ENCODE peak calls at places on chromosomes 2 and 18, in four cellular contexts. M is mesenchymal stem cell, G is H1, Q is neuronal stem cell. W is an unnamed sample.

GRCh38 chr2:10235909-10236550 is 66.7 kb upstream of the HPCAL1 start:
- DNase-seq in M (no peak), G (no peak), Q (no peak), W (no peak)

GRCh38 chr18:44093253-44093652 is 587.4 kb upstream of the SETBP1 start:
- DNase-seq in M (no peak), G (no peak), Q (no peak), W (no peak)

GRCh38 chr2:191048073-191048472 is 34.1 kb upstream of the STAT1 start:
- DNase-seq in M (peak; percentile 38), G (no peak), Q (no peak), W (no peak)

GRCh38 chr2:73075477-73076373 is 4.2 kb upstream of the SFXN5 start:
- DNase-seq in M (no peak), G (no peak), Q (no peak), W (no peak)

GRCh38 chr2:142989276-142990204 is 112.1 kb downstream of the KYNU start:
- DNase-seq in M (peak; percentile 77), G (no peak), Q (no peak), W (no peak)

GRCh38 chr2:33212151-33212550 is 264.3 kb upstream of the RASGRP3 start:
- DNase-seq in M (peak; percentile 97), G (no peak), Q (no peak), W (no peak)

GRCh38 chr18:22557160-22557941 is 139.6 kb upstream of the CTAGE1 start:
- DNase-seq in M (no peak), G (no peak), Q (no peak), W (peak; percentile 76)

GRCh38 chr18:57931038-57931437 is 113.0 kb upstream of the NEDD4L start:
- DNase-seq in M (no peak), G (no peak), Q (no peak), W (no peak)

GRCh38 chr2:239896075-239896474 is 129.1 kb downstream of the NDUFA10 start:
- DNase-seq in M (no peak), G (peak; percentile 27), Q (no peak), W (no peak)

GRCh38 chr2:204452464-204453023 is 92.7 kb upstream of the PARD3B start:
- DNase-seq in M (peak; percentile 100), G (no peak), Q (peak; percentile 77), W (peak; percentile 79)

GRCh38 chr2:70508711-70509462 is 44.7 kb downstream of the TGFA start:
- DNase-seq in M (no peak), G (no peak), Q (no peak), W (no peak)

GRCh38 chr2:25310965-25311865 is 30.5 kb downstream of the DNMT3A start:
- DNase-seq in M (no peak), G (no peak), Q (no peak), W (no peak)

GRCh38 chr18:58527116-58528010 is 101.5 kb downstream of the ALPK2 start:
- DNase-seq in M (peak; percentile 37), G (no peak), Q (no peak), W (no peak)

GRCh38 chr18:13258792-13259385 is 40.3 kb downstream of the LDLRAD4 start:
- DNase-seq in M (no peak), G (no peak), Q (no peak), W (no peak)

GRCh38 chr2:158745067-158745865 is 49.9 kb upstream of the DAPL1 start:
- DNase-seq in M (peak; percentile 68), G (peak; percentile 7), Q (peak; percentile 63), W (peak; percentile 64)

GRCh38 chr2:136751406-136751805 is 13.9 kb upstream of the THSD7B start:
- DNase-seq in M (no peak), G (no peak), Q (no peak), W (no peak)

GRCh38 chr18:13463526-13463925 is 245.0 kb downstream of the LDLRAD4 start:
- DNase-seq in M (no peak), G (no peak), Q (no peak), W (no peak)

GRCh38 chr2:86284987-86285386 is 52.4 kb downstream of the REEP1 start:
- DNase-seq in M (no peak), G (no peak), Q (peak; percentile 55), W (no peak)

GRCh38 chr2:237551071-237551574 is 15.3 kb upstream of the PRLH start:
- DNase-seq in M (no peak), G (no peak), Q (no peak), W (no peak)
- H3K36me3 ChIP-seq in M (peaks cover 78% of the 10 kb centered on the region), G (peaks cover 24% of the 10 kb centered on the region), Q (no peaks in the 10 kb centered on the region), W (no peaks in the 10 kb centered on the region)

GRCh38 chr18:55912919-55913318 is 324.9 kb upstream of the TCF4 start:
- DNase-seq in M (no peak), G (no peak), Q (no peak), W (no peak)
- H2BK12ac ChIP-seq in M (no peak overlapping the region), G (no peak overlapping the region), Q (no peak overlapping the region), W (no peak overlapping the region)

GRCh38 chr2:20168048-20168726 is 56.7 kb downstream of the SDC1 start:
- DNase-seq in M (no peak), G (no peak), Q (no peak), W (no peak)

GRCh38 chr2:20164061-20164733 is 60.7 kb downstream of the SDC1 start:
- DNase-seq in M (peak; percentile 37), G (no peak), Q (no peak), W (no peak)

GRCh38 chr2:20167356-20167755 is 57.6 kb downstream of the SDC1 start:
- DNase-seq in M (no peak), G (no peak), Q (no peak), W (no peak)

GRCh38 chr2:20164734-20165242 is 60.1 kb downstream of the SDC1 start:
- DNase-seq in M (peak; percentile 22), G (no peak), Q (no peak), W (no peak)

DNA sequence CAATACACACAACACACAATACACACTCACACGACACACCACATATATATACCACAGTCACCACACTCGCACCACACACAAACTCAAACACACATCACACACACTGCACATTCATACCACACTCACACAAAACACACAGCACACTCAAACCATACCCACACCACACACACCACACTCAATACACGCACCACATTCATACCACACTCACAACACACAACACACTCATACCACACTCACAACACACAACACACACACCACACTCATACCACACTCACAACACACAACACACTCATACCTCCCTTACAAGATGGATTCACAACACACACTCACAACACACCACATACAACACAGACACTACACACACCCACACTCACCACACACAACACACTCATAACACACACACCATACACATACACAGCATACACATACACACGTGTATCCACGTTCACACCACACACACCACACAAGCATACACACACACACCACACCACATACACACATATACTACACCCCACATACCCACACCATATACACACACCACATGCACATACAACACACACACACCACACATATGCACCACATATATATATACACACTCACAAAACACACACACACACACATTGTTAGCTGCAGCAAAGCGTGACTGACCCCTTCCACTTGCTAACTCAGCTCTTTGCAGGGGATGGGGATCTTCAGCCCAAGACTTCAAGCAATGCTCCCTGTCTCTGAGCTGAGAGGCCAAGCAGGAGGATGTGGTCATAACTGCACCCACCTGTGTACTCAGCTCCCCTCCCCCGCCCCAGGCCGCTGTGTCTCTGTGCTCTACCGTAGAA is 59.0 kb downstream of the SDC1 start:
- DNase-seq in M (no peak), G (no peak), Q (no peak), W (no peak)
- H3K14ac ChIP-seq in M (peak overlapping the region; percentile 71), G (no peak overlapping the region), Q (no peak overlapping the region), W (no peak overlapping the region)

GRCh38 chr18:67677489-67677888 is 161.0 kb upstream of the DSEL start:
- DNase-seq in M (no peak), G (no peak), Q (no peak), W (no peak)

GRCh38 chr18:67682516-67682915 is 166.0 kb upstream of the DSEL start:
- DNase-seq in M (no peak), G (no peak), Q (no peak), W (no peak)
- H3K36me3 ChIP-seq in M (no peaks in the 10 kb centered on the region), G (no peaks in the 10 kb centered on the region), Q (no peaks in the 10 kb centered on the region), W (no peaks in the 10 kb centered on the region)

W was measured in trophoblast cell.